ENCODE peak calls at places on chromosomes 5 and 9, in seven cellular contexts. O, L, E, J, X, C and M are unnamed samples.

GRCh38 chr9:133527444-133527920 is 2.7 kb upstream of the MYMK start:
- DNase-seq in J (no peak), X (no peak), O (no peak), E (peak), C (no peak), L (peak), M (no peak)

GRCh38 chr5:159582756-159583523 is 252.7 kb upstream of the IL12B start:
- DNase-seq in J (no peak), L (no peak), E (no peak), O (no peak), X (no peak), C (no peak), M (no peak)

GRCh38 chr5:73170522-73170921 is 2.5 kb upstream of the TMEM174 start:
- DNase-seq in L (no peak), O (no peak), E (no peak), C (no peak), X (no peak), J (no peak), M (no peak)

GRCh38 chr5:133214153-133214820 is 162.5 kb downstream of the HSPA4 start:
- DNase-seq in J (no peak), E (no peak), O (no peak), L (no peak), X (no peak), C (no peak), M (no peak)

GRCh38 chr5:151740336-151740942 is 18.0 kb downstream of the ATOX1 start:
- DNase-seq in X (no peak), J (no peak), C (peak), O (peak), E (peak), L (peak), M (peak)

GRCh38 chr9:134643306-134643705 is 1.7 kb downstream of the COL5A1 start:
- DNase-seq in E (peak), O (no peak), C (no peak), X (no peak), L (no peak), J (no peak), M (no peak)

GRCh38 chr5:158910782-158911692 is 188.7 kb downstream of the EBF1 start:
- DNase-seq in O (no peak), X (no peak), L (no peak), E (no peak), J (no peak), C (no peak), M (no peak)

GRCh38 chr9:122922713-122923112 is 8.6 kb downstream of the ZBTB26 start:
- DNase-seq in C (no peak), L (no peak), E (no peak), J (no peak), X (no peak), O (no peak), M (no peak)

GRCh38 chr5:65062684-65063083 is 294.0 kb downstream of the CWC27 start:
- DNase-seq in O (no peak), E (peak), J (no peak), L (no peak), X (no peak), C (no peak), M (peak)

GRCh38 chr9:114834386-114834785 is 28.5 kb upstream of the TNFSF15 start:
- DNase-seq in X (no peak), L (no peak), O (no peak), E (no peak), J (no peak), C (no peak), M (no peak)

GRCh38 chr5:10760033-10760975 is 730 bp downstream of the DAP start:
- DNase-seq in O (peak), C (no peak), E (no peak), L (peak), X (peak), J (no peak), M (no peak)
- H3K27ac ChIP-seq in O (peak), C (peak), E (peak), L (peak), X (peak), J (peak), M (peak)

GRCh38 chr5:177472460-177473441 is 683 bp downstream of the DBN1 start:
- DNase-seq in L (no peak), J (no peak), E (peak), O (no peak), X (peak), C (peak), M (no peak)
- H3K27ac ChIP-seq in L (peak), J (peak), E (peak), O (peak), X (peak), C (peak), M (peak)

DNA sequence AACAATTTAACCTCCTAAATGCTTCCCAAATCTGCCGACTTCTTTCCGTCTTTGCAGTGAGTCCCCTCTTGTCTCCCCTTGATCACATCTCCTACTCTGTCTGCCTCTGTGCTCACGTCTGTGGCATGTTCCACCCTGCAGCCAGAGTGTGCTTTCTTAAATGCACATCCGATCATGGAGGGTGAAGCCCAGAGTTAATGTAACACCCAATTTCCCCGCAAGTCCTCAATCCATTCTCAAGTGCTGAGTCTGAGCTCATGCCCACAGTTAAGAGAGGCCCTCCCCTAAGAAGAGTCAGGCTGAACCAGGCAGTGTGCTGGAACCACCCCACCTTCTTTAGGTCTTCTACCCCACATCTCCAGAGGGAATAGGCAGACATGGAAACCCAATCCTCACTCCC is 164.8 kb downstream of the EPB41L4A start:
- DNase-seq in O (no peak), J (no peak), L (no peak), C (no peak), E (no peak), X (no peak), M (no peak)
- H3K27ac ChIP-seq in O (no peak), J (no peak), L (peak), C (no peak), E (peak), X (no peak), M (no peak)

GRCh38 chr5:142915840-142916424 is 145.8 kb downstream of the ARHGAP26 start:
- DNase-seq in O (no peak), C (no peak), X (peak), E (no peak), J (peak), L (no peak), M (no peak)

GRCh38 chr5:142911775-142912174 is 141.6 kb downstream of the ARHGAP26 start:
- DNase-seq in L (no peak), E (no peak), C (no peak), X (no peak), O (no peak), J (no peak), M (no peak)

GRCh38 chr5:142915038-142915437 is 144.9 kb downstream of the ARHGAP26 start:
- DNase-seq in E (no peak), C (no peak), J (no peak), X (no peak), L (no peak), O (no peak), M (no peak)

GRCh38 chr5:142911170-142911569 is 141.0 kb downstream of the ARHGAP26 start:
- DNase-seq in O (no peak), C (no peak), L (no peak), J (no peak), X (no peak), E (no peak), M (no peak)

DNA sequence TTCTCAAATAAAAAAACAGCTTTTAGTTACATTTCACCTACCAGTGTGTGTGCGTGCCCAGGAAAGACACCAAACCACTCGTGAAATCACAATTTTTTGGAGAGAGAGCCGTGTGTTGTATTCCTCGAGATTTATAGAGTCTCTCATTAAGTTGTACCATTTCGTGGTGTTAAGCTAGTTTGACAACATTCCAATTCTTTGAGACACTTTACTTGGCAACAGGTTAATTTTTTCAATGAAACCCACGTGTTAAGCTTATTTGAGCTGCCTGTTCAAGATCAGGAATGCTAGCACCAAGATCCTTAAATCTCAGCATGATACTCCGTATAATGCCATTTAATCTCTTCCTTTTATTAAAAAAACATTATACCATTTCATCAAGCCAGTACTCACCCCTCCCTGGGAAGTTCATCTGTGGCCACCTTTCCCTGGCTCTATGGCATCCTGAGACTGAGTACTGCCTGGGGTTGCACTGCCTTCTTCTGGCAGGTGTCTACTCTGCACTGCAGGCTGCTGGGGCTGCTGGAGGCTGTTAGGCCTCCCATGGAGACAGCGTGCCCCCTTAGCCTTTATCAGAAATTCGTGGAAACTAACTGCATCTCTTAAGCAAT is 143.7 kb downstream of the ARHGAP26 start:
- DNase-seq in X (no peak), L (no peak), J (no peak), O (no peak), C (no peak), E (no peak), M (no peak)
- H3K27ac ChIP-seq in X (no peak), L (no peak), J (no peak), O (no peak), C (no peak), E (no peak), M (no peak)

GRCh38 chr9:5622019-5622418 is 6.9 kb upstream of the RIC1 start:
- DNase-seq in L (no peak), O (no peak), J (no peak), C (no peak), X (no peak), E (no peak), M (no peak)
- H3K27ac ChIP-seq in L (no peak), O (no peak), J (no peak), C (no peak), X (no peak), E (peak), M (peak)

DNA sequence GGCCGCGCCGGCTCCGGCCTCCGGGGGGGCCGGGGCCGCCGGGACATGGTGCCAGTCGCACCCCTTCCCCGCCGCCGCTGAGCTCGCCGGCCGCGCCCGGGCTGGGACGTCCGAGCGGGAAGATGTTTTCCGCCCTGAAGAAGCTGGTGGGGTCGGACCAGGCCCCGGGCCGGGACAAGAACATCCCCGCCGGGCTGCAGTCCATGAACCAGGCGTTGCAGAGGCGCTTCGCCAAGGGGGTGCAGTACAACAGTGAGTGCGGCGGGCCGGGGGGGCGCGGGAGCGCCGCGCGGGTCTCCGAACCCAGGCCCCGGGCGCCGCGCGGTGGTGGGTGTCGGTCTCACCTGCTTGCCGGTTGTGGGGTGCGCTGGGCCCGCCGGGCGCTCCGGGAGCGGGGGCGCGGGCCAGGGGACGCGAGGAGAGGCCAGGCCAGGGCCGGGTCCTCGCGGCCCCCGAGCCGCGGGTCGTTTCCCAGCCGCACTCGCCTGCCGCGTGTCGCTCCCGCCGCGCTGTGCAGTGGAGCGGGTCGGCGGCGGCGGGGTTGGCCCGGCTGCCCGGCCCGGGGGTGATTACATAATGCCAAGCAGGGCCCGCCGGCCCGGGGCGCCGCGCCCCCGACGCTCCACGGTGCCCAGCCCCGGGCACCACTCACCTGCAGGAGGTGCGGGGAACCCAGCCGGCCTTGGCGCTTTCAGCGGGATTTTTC is 480 bp downstream of the RABL6 start:
- DNase-seq in L (peak), X (peak), J (no peak), C (peak), O (peak), E (no peak), M (no peak)
- H3K27ac ChIP-seq in L (peak), X (peak), J (peak), C (peak), O (peak), E (peak), M (peak)

GRCh38 chr5:140563554-140563953 is 844 bp downstream of the APBB3 start:
- DNase-seq in C (no peak), O (no peak), E (no peak), X (no peak), J (no peak), L (no peak), M (no peak)
- H3K27ac ChIP-seq in C (peak), O (peak), E (peak), X (peak), J (peak), L (peak), M (peak)

DNA sequence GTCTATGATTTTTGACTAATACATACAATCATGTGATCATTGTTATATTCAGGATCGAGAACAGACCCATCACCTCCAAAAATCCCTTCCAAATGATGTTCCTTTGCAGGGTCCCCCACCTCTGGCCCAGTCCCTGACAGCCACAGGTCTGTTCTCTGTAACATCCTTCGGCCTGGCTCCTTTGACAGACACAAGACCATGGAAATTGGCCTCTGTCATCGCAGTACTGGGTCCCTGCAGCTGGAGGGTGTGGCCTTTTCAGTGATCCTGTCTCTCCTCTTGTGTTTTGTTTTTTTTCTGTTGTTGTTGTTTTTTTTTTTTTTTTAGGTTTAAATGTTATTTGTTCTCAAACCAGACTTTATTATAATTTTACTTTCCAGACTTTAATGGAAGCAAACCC is 27.4 kb upstream of the ANKRD33B start:
- DNase-seq in E (no peak), O (no peak), L (no peak), X (no peak), C (no peak), J (no peak), M (no peak)
- H3K27ac ChIP-seq in E (no peak), O (peak), L (no peak), X (no peak), C (no peak), J (no peak), M (no peak)

GRCh38 chr5:161233553-161233952 is 313.0 kb downstream of the GABRB2 start:
- DNase-seq in J (no peak), X (no peak), O (no peak), E (no peak), L (no peak), C (no peak), M (no peak)
- H3K27ac ChIP-seq in J (no peak), X (no peak), O (no peak), E (no peak), L (no peak), C (no peak), M (no peak)